ENCODE peak calls at places on chromosomes 2 and 18, in nine cellular contexts. Y is tibial nerve, C is testis, M is prostate gland, W is uterus, N is Peyer's patch, B is heart left ventricle, A is adrenal gland, T is stomach. Z is an unnamed sample. For H3K4me1, the result is how much of the 10 kb centered on the place peaks cover.

GRCh38 chr2:231300722-231301076 is 94.8 kb upstream of the B3GNT7 start:
- DNase-seq in Y (no peak), C (no peak), M (no peak), W (no peak), N (no peak), B (no peak), A (no peak), T (no peak), Z (no peak)

GRCh38 chr2:3287896-3288295 is 89.7 kb downstream of the EIPR1 start:
- DNase-seq in Y (no peak), C (no peak), M (no peak), W (no peak), N (peak), B (no peak), A (no peak), T (peak), Z (no peak)

GRCh38 chr18:54222922-54223567 is 1.4 kb downstream of the MBD2 start:
- DNase-seq in Y (no peak), C (no peak), M (peak), W (no peak), N (no peak), B (no peak), A (no peak), T (no peak), Z (no peak)

GRCh38 chr2:147844691-147845607 is at the start of gene ACVR2A:
- DNase-seq in Y (peak), C (peak), M (peak), W (peak), N (peak), B (peak), A (peak), T (peak), Z (peak)

GRCh38 chr2:241967096-241967495 is 97.6 kb downstream of the RTP5 start:
- DNase-seq in Y (no peak), C (no peak), M (no peak), W (no peak), N (peak), B (no peak), A (no peak), T (no peak), Z (peak)

GRCh38 chr2:57516740-57517340 is 529.8 kb upstream of the VRK2 start:
- DNase-seq in Y (no peak), C (no peak), M (no peak), W (no peak), N (no peak), B (no peak), A (no peak), T (no peak), Z (no peak)

GRCh38 chr2:201158111-201158929 is 24.6 kb upstream of the CASP10 start:
- DNase-seq in Y (peak), C (peak), M (peak), W (no peak), N (no peak), B (peak), A (peak), T (peak), Z (peak)

GRCh38 chr2:130834923-130835765 is 1.6 kb upstream of the ARHGEF4 start:
- DNase-seq in Y (no peak), C (no peak), M (no peak), W (no peak), N (no peak), B (no peak), A (no peak), T (no peak), Z (no peak)

DNA sequence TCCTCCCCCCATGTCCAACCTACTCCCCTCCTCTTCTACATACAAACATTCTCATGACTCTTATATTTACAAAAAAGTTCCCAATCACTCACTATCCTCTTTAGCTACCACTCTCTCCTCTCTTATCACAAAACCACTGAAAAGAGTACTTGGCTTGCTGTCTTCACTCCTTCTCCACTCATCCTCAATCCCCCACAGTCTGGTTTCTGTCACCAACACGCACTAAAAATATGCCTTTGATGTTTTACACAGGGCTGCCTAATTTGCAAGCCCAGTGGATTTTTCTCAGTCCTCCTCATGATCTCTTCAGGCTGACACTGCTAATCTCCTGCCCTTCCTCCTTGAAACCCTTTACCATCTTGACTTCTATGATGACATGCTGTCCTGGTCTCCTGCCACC is 159.4 kb downstream of the TNS1 start:
- DNase-seq in Y (no peak), C (no peak), M (no peak), W (no peak), N (no peak), B (no peak), A (no peak), T (no peak), Z (no peak)
- H3K4me1 ChIP-seq in Y (under half), C (under half), M (under half), W (under half), N (under half), B (half or more), A (half or more), T (under half), Z (half or more)

GRCh38 chr2:152088006-152088405 is 10.8 kb downstream of the CACNB4 start:
- DNase-seq in Y (no peak), C (no peak), M (no peak), W (no peak), N (no peak), B (no peak), A (no peak), T (no peak), Z (no peak)
- TF ChIP-seq POLR2A in Y (no peak), C (no peak), M (no peak), W (no peak), N (no peak), B (no peak), A (no peak), T (no peak), Z (no peak)

GRCh38 chr2:160322320-160322719 is 122.2 kb upstream of the ITGB6 start:
- DNase-seq in Y (no peak), C (no peak), M (no peak), W (no peak), N (no peak), B (no peak), A (no peak), T (no peak), Z (no peak)
- H3K4me1 ChIP-seq in Y (under half), C (under half), M (under half), W (under half), N (under half), B (half or more), A (under half), T (under half), Z (under half)

DNA sequence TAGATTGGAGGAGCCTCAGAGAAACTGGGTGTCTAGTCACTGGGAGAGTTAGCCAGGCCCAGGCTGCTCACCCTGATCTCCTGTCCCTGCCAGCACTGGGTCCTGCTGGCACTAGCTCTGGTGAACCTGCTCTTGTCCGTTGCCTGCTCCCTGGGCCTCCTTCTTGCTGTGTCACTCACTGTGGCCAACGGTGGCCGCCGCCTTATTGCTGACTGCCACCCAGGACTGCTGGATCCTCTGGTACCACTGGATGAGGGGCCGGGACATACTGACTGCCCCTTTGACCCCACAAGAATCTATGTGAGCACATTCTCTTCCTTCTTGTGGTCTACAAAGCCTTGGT is 771 bp downstream of the KRTCAP3 start:
- DNase-seq in Y (no peak), C (no peak), M (no peak), W (no peak), N (peak), B (no peak), A (no peak), T (peak), Z (no peak)
- TF ChIP-seq POLR2A in Y (no peak), C (no peak), M (no peak), W (no peak), N (no peak), B (no peak), A (no peak), T (no peak), Z (no peak)